ENCODE peak calls at places on chromosomes 1 and 21, in six cellular contexts. Z, E, M, J, Y and K are unnamed samples.

GRCh38 chr1:213947200-213947775 is 40.5 kb upstream of the PROX1 start:
- DNase-seq in M (no peak), J (no peak), E (no peak), Z (no peak), Y (no peak), K (no peak)

GRCh38 chr1:223860051-223860559 is 14.4 kb upstream of the TP53BP2 start:
- DNase-seq in M (no peak), J (no peak), E (no peak), Z (no peak), Y (no peak), K (no peak)

GRCh38 chr1:226643701-226644540 is 95.2 kb downstream of the ITPKB start:
- DNase-seq in E (peak), M (peak), J (no peak), Z (peak), Y (no peak), K (no peak)

GRCh38 chr1:236670060-236670459 is 16.2 kb upstream of the ACTN2 start:
- DNase-seq in J (no peak), E (no peak), Z (no peak), M (no peak), Y (no peak), K (no peak)

GRCh38 chr1:177343445-177343844 is 172.7 kb downstream of the BRINP2 start:
- DNase-seq in Y (no peak), J (no peak), E (no peak), M (no peak), Z (no peak), K (no peak)

GRCh38 chr1:29677028-29678024 is 441.0 kb downstream of the PTPRU start:
- DNase-seq in J (peak), Z (no peak), Y (no peak), E (no peak), M (no peak), K (no peak)

GRCh38 chr1:20421441-20421840 is 64.6 kb downstream of the CAMK2N1 start:
- DNase-seq in Y (no peak), E (no peak), M (no peak), Z (no peak), J (no peak), K (no peak)

GRCh38 chr1:10673305-10673704 is 123.1 kb downstream of the CASZ1 start:
- DNase-seq in Z (no peak), E (no peak), J (no peak), Y (no peak), M (no peak), K (no peak)

GRCh38 chr1:109089242-109090015 is 1.1 kb upstream of the TMEM167B start:
- DNase-seq in Y (peak), J (peak), E (no peak), M (peak), Z (no peak), K (peak)

GRCh38 chr1:218717611-218718010 is 372.5 kb downstream of the TGFB2 start:
- DNase-seq in Y (no peak), E (no peak), J (peak), M (no peak), Z (no peak), K (peak)

GRCh38 chr1:204688776-204689175 is 3.2 kb upstream of the LRRN2 start:
- DNase-seq in J (no peak), E (no peak), Y (no peak), M (peak), Z (no peak), K (no peak)

GRCh38 chr1:204036882-204037645 is 35.9 kb upstream of the SOX13 start:
- DNase-seq in M (no peak), J (no peak), E (no peak), Y (peak), Z (no peak), K (no peak)

GRCh38 chr21:35138665-35139381 is 89.7 kb upstream of the RUNX1 start:
- DNase-seq in Z (peak), E (no peak), J (peak), Y (no peak), M (no peak), K (peak)

GRCh38 chr1:179550753-179551682 is 24.7 kb downstream of the NPHS2 start:
- DNase-seq in E (no peak), Y (peak), Z (peak), M (no peak), J (peak), K (peak)

GRCh38 chr1:204560590-204560989 is 44.4 kb downstream of the MDM4 start:
- DNase-seq in Z (no peak), J (peak), Y (peak), M (no peak), E (no peak), K (peak)

GRCh38 chr1:198001776-198002408 is 84.7 kb downstream of the LHX9 start:
- DNase-seq in E (no peak), J (peak), M (no peak), Z (peak), Y (no peak), K (no peak)

GRCh38 chr1:198003468-198003867 is 86.3 kb downstream of the LHX9 start:
- DNase-seq in Y (no peak), Z (no peak), M (no peak), J (no peak), E (no peak), K (no peak)

GRCh38 chr1:197994907-197995407 is 77.8 kb downstream of the LHX9 start:
- DNase-seq in M (no peak), Y (peak), E (no peak), Z (no peak), J (no peak), K (no peak)

GRCh38 chr1:197995408-197996258 is 78.5 kb downstream of the LHX9 start:
- DNase-seq in J (no peak), Z (no peak), M (no peak), Y (no peak), E (no peak), K (no peak)

GRCh38 chr1:197998110-197998509 is 80.9 kb downstream of the LHX9 start:
- DNase-seq in Z (no peak), M (no peak), E (no peak), Y (no peak), J (no peak), K (no peak)
- TF ChIP-seq CTCF in Z (no peak), M (no peak), E (no peak), Y (no peak), J (no peak), K (peak)

GRCh38 chr1:230109066-230109465 is 42.0 kb downstream of the GALNT2 start:
- DNase-seq in M (no peak), E (no peak), Y (no peak), J (no peak), Z (no peak), K (no peak)

GRCh38 chr1:230112131-230112701 is 45.2 kb downstream of the GALNT2 start:
- DNase-seq in Y (no peak), J (no peak), E (no peak), M (no peak), Z (no peak), K (no peak)

GRCh38 chr1:230112782-230113181 is 45.7 kb downstream of the GALNT2 start:
- DNase-seq in Y (no peak), M (no peak), E (no peak), Z (no peak), J (no peak), K (no peak)

GRCh38 chr1:230109871-230110667 is 43.0 kb downstream of the GALNT2 start:
- DNase-seq in Z (peak), Y (no peak), E (peak), M (peak), J (no peak), K (no peak)

DNA sequence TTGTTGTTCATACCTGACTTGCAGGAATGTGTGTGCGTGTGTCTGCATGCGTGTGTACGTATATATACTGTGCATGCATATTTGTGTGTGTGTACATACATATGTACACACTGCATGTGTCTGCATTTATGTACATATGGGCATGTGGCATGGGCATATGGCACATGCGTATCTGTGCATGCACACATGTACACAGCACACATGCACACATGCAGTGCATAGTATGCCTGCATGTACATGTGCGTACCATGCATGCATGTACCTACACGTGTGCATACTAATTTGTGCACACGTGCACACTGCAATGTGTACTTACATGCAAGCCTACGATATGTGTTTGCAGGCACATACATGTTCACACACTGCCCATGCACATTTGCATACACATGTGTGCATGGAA is 43.9 kb downstream of the GALNT2 start:
- DNase-seq in Y (no peak), J (no peak), Z (no peak), E (no peak), M (no peak), K (no peak)
- H3K4me3 ChIP-seq in Y (no peak), J (no peak), Z (no peak), E (no peak), M (no peak), K (no peak)

GRCh38 chr1:231170875-231171274 is 9.0 kb downstream of the TRIM67 start:
- DNase-seq in M (no peak), Z (no peak), E (no peak), Y (peak), J (no peak), K (no peak)
- TF ChIP-seq CTCF in M (no peak), Z (peak), E (no peak), Y (peak), J (no peak), K (peak)

GRCh38 chr1:91891486-91891885 is 5.5 kb upstream of the TGFBR3 start:
- DNase-seq in Z (no peak), M (no peak), E (no peak), J (no peak), Y (no peak), K (no peak)
- H3K4me3 ChIP-seq in Z (no peak), M (no peak), E (no peak), J (no peak), Y (no peak), K (no peak)

GRCh38 chr1:210726621-210727020 is 397.9 kb downstream of the HHAT start:
- DNase-seq in J (peak), Z (no peak), E (no peak), M (no peak), Y (no peak), K (peak)

GRCh38 chr1:210730023-210730422 is 401.3 kb downstream of the HHAT start:
- DNase-seq in Y (no peak), J (no peak), Z (no peak), M (no peak), E (no peak), K (no peak)

GRCh38 chr1:210728437-210729149 is 399.9 kb downstream of the HHAT start:
- DNase-seq in M (no peak), E (no peak), Z (no peak), Y (no peak), J (no peak), K (no peak)

GRCh38 chr1:210724768-210725167 is 396.1 kb downstream of the HHAT start:
- DNase-seq in M (no peak), Y (no peak), E (no peak), Z (no peak), J (no peak), K (no peak)

GRCh38 chr1:210727709-210728108 is 399.0 kb downstream of the HHAT start:
- DNase-seq in E (no peak), Z (no peak), Y (no peak), J (no peak), M (no peak), K (no peak)
- TF ChIP-seq CTCF in E (no peak), Z (no peak), Y (no peak), J (no peak), M (no peak), K (no peak)

DNA sequence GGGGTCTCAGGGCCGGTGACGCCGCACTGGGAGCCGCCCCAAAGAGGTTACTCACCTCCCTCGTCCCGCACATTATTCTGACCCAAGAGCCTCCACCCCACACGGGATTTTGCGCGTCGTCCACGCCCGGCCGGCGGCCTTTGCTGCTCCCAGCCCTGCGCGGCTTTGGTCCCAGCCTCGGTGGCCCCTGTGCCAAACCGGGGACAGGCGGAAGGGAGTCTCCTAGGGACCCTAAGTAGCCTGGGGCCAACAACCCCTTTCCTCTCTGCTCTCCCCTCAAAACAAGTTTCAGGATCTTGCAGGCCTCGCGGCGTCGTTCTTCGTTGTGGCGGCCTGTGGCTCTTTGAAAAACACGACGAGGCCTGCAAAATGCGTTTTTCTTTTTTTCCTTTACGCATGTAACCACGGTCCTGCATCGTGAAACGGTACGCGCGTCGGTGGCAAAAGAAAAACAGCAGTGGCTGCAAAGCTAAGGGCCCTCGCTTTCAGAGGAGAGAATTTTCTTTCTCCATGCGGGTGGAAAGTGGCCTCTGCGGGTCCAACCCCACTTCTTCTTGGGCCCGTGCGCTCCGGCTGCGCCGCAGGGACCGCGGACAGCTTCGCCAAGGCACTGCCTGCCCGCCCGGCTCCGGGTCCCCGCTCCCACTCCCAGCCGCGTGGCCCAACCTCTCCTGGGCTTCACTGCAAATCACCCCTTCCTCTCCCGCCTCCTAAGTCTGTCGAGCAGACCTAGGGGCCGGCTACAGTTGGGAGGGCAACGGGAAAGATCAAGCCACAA is 816 bp upstream of the RUNX3 start:
- DNase-seq in E (no peak), Z (no peak), M (no peak), Y (no peak), J (no peak), K (no peak)
- H3K4me3 ChIP-seq in E (peak), Z (peak), M (peak), Y (peak), J (peak), K (no peak)

GRCh38 chr1:16015960-16016901 is 1.6 kb downstream of the HSPB7 start:
- DNase-seq in E (no peak), Y (no peak), M (peak), J (no peak), Z (no peak), K (no peak)

GRCh38 chr1:16018308-16018707 is 465 bp upstream of the HSPB7 start:
- DNase-seq in E (no peak), Z (no peak), Y (no peak), M (no peak), J (no peak), K (no peak)

GRCh38 chr1:16018749-16019515 is 1.1 kb upstream of the HSPB7 start:
- DNase-seq in E (no peak), M (no peak), Z (no peak), J (no peak), Y (no peak), K (no peak)

GRCh38 chr1:16017076-16017460 is 775 bp downstream of the HSPB7 start:
- DNase-seq in J (no peak), Z (no peak), Y (no peak), M (no peak), E (no peak), K (no peak)

DNA sequence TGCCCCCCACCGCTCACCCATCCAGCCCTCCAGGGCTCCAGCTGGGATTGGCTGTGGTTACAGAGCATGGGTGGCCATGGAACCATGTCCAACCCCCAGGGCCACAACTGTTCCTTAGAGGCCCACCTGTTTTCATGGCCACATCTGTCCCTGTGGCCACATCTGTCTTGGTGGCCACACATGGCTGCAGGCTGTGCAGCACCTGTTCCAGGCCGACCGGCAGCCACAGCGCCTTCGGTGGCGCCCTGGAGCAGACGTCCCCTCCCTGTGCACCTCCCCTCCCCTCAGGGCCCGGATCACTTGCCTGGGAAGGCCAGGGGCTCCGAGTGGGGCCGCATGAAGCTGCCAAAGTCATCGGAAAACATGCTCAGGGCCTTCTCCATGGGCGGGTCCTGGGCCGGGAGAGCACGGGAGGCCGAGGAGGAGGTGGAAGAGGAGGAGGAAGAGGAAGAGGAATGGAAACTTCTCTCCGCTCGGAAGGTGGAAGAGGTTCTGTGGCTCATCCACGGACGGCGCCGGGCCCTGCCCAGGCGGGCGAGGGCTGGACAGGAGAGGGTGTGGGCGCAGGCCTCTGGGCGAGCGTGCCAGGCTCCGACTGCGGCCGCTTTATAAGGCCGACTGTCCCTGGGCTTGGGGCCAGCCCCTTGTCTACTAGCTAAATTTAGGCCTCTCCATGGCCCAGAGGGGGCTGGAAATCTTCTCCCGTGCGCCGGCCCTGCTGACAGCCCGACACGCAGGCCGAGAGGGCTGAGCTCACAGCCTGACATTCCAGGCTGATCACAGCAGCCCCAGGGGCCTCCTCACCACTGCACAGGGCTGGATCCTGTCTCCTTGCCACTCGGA is at the start of gene HSPB7:
- DNase-seq in J (peak), Z (no peak), Y (no peak), M (peak), E (no peak), K (peak)
- TF ChIP-seq CTCF in J (no peak), Z (peak), Y (no peak), M (no peak), E (no peak), K (peak)